ENCODE peak calls at places on chromosomes 2 and 18, in seven cellular contexts. G is tibial artery, X is NB4, Q is GM20000, V is chondrocyte, T is mesothelial cell of epicardium, S is neural progenitor cell. Y is an unnamed sample.

GRCh38 chr2:109284816-109285215 is 155.8 kb downstream of the SH3RF3 start:
- DNase-seq in G (no peak), X (no peak), Q (no peak), V (no peak), T (no peak), S (no peak), Y (no peak)

GRCh38 chr2:42102606-42103450 is 55.0 kb downstream of the PKDCC start:
- DNase-seq in G (peak), X (no peak), Q (peak), V (no peak), T (peak), S (peak), Y (peak)

GRCh38 chr2:164599954-164600589 is 21.2 kb downstream of the GRB14 start:
- DNase-seq in G (no peak), X (peak), Q (peak), V (no peak), T (no peak), S (peak), Y (no peak)

GRCh38 chr2:241535871-241536639 is 22.5 kb upstream of the BOK start:
- DNase-seq in G (no peak), X (no peak), Q (no peak), V (peak), T (no peak), S (no peak), Y (no peak)

GRCh38 chr2:101036562-101036961 is 34.5 kb downstream of the RPL31 start:
- DNase-seq in G (no peak), X (peak), Q (peak), V (no peak), T (no peak), S (no peak), Y (no peak)

GRCh38 chr2:6916224-6916623 is 988 bp upstream of the RNF144A start:
- DNase-seq in G (no peak), X (no peak), Q (no peak), V (no peak), T (no peak), S (no peak), Y (no peak)

GRCh38 chr2:168920504-168921157 is 19.5 kb downstream of the G6PC2 start:
- DNase-seq in G (no peak), X (peak), Q (peak), V (no peak), T (no peak), S (peak), Y (no peak)

GRCh38 chr2:56448999-56449431 is 265.2 kb downstream of the CCDC85A start:
- DNase-seq in G (no peak), X (no peak), Q (no peak), V (no peak), T (no peak), S (peak), Y (no peak)

GRCh38 chr2:188676012-188676405 is 298.2 kb upstream of the COL3A1 start:
- DNase-seq in G (no peak), X (no peak), Q (no peak), V (no peak), T (no peak), S (no peak), Y (no peak)

GRCh38 chr2:137208361-137208973 is 443.1 kb downstream of the THSD7B start:
- DNase-seq in G (no peak), X (no peak), Q (no peak), V (no peak), T (no peak), S (no peak), Y (no peak)

GRCh38 chr2:211128287-211128686 is 571.9 kb downstream of the CPS1 start:
- DNase-seq in G (no peak), X (no peak), Q (no peak), V (no peak), T (no peak), S (no peak), Y (no peak)

GRCh38 chr2:101734511-101735165 is 37.1 kb downstream of the MAP4K4 start:
- DNase-seq in G (no peak), X (no peak), Q (no peak), V (no peak), T (no peak), S (peak), Y (no peak)

GRCh38 chr2:118121101-118121500 is 32.8 kb downstream of the INSIG2 start:
- DNase-seq in G (no peak), X (no peak), Q (no peak), V (no peak), T (no peak), S (no peak), Y (no peak)

GRCh38 chr2:109173311-109174171 is 44.5 kb downstream of the SH3RF3 start:
- DNase-seq in G (peak), X (no peak), Q (no peak), V (no peak), T (no peak), S (peak), Y (no peak)

GRCh38 chr2:46239847-46240181 is 57.4 kb upstream of the EPAS1 start:
- DNase-seq in G (no peak), X (no peak), Q (peak), V (no peak), T (no peak), S (no peak), Y (no peak)

GRCh38 chr2:231452799-231453508 is 11.3 kb downstream of the NCL start:
- DNase-seq in G (peak), X (peak), Q (no peak), V (no peak), T (no peak), S (peak), Y (no peak)
- TF ChIP-seq CTCF in G (no peak), X (no peak), Q (no peak), V (no peak), T (no peak), S (no peak), Y (no peak)

DNA sequence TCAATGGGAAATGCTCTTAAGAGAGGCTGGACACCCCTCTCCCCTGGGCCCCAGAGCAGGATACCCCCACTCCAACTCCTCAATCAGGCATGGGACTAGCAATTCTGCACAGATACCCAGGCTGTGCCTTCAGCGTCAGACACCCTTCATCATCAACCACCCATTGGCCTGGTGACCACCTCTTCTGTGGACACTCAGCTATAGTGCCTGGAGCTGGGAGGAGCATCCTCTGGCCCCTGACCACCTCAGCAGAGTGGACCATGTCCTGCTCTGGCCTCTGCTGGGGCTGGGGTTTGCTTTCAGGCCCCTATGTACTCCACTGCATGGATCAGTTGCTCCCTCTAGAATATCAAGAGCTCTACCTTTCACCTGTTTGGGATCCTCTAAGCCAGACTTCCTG is 35.1 kb downstream of the TGFA start:
- DNase-seq in G (no peak), X (no peak), Q (no peak), V (no peak), T (no peak), S (no peak), Y (no peak)
- TF ChIP-seq CTCF in G (no peak), X (no peak), Q (no peak), V (no peak), T (no peak), S (no peak), Y (no peak)

GRCh38 chr2:72917138-72917874 is at the start of gene EMX1:
- DNase-seq in G (no peak), X (no peak), Q (peak), V (no peak), T (no peak), S (peak), Y (peak)
- TF ChIP-seq CTCF in G (no peak), X (no peak), Q (no peak), V (no peak), T (no peak), S (no peak), Y (no peak)

DNA sequence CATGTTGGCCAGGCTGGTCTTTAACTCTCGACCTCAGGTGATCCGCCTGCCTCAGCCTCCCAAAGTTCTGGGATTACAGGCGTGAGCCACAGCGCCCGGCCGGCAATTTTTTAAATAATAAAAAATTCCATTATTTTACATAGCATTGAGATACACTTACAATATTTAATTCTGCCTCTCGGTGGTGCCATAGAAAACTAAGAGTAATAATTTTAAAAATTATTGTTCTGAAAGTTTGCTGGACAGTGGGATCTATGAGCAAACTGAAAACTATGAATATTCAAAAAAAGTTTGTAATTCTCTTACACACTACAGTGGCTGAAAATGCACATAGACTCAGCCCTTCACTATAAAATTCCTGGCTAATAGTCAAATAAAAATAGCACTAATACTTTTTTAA is 90.9 kb upstream of the STON1 start:
- DNase-seq in G (no peak), X (no peak), Q (no peak), V (no peak), T (no peak), S (no peak), Y (no peak)
- TF ChIP-seq CTCF in G (no peak), X (no peak), Q (no peak), V (peak), T (no peak), S (no peak), Y (no peak)

GRCh38 chr18:30999186-30999585 is 43.4 kb downstream of the DSC3 start:
- DNase-seq in G (no peak), X (peak), Q (no peak), V (no peak), T (no peak), S (no peak), Y (no peak)
- TF ChIP-seq CTCF in G (no peak), X (no peak), Q (no peak), V (peak), T (no peak), S (peak), Y (no peak)

GRCh38 chr2:78992451-78992806 is 33.1 kb upstream of the REG3G start:
- DNase-seq in G (no peak), X (peak), Q (no peak), V (no peak), T (no peak), S (peak), Y (no peak)
- TF ChIP-seq CTCF in G (no peak), X (peak), Q (peak), V (peak), T (peak), S (peak), Y (no peak)

GRCh38 chr2:126399001-126399400 is 257.0 kb upstream of the GYPC start:
- DNase-seq in G (no peak), X (peak), Q (no peak), V (no peak), T (no peak), S (no peak), Y (no peak)
- TF ChIP-seq CTCF in G (no peak), X (peak), Q (peak), V (no peak), T (no peak), S (peak), Y (no peak)